ENCODE peak calls at places on chromosomes 13 and 19, in seven cellular contexts. E, M, N, W, F, S and X are unnamed samples.

GRCh38 chr19:33132425-33132824 is 511 bp downstream of the WDR88 start:
- DNase-seq in S (no peak), N (peak; percentile 65), W (peak; percentile 68), E (no peak), F (peak; percentile 10), M (no peak), X (no peak)

GRCh38 chr19:46100344-46100743 is 24.1 kb downstream of the IGFL3 start:
- DNase-seq in F (no peak), N (no peak), W (no peak), E (no peak), S (no peak), M (no peak), X (no peak)

GRCh38 chr19:56159009-56159501 is 16.8 kb upstream of the GALP start:
- DNase-seq in F (peak; percentile 50), M (no peak), E (no peak), N (no peak), S (no peak), W (no peak), X (no peak)

GRCh38 chr19:54062643-54063042 is 1.1 kb downstream of the VSTM1 start:
- DNase-seq in W (no peak), E (no peak), S (no peak), N (no peak), M (no peak), F (peak; percentile 5), X (no peak)

GRCh38 chr13:49878682-49879081 is 57.5 kb downstream of the SPRYD7 start:
- DNase-seq in F (no peak), N (no peak), M (no peak), E (no peak), W (no peak), S (no peak), X (no peak)

GRCh38 chr13:112592647-112593046 is 4.7 kb upstream of the TUBGCP3 start:
- DNase-seq in E (no peak), S (no peak), M (no peak), W (no peak), F (no peak), N (no peak), X (no peak)

GRCh38 chr13:21823949-21824348 is 153.1 kb downstream of the FGF9 start:
- DNase-seq in E (no peak), S (no peak), W (no peak), N (no peak), M (no peak), F (no peak), X (no peak)

GRCh38 chr19:7360393-7360984 is 11.8 kb downstream of the ARHGEF18 start:
- DNase-seq in M (no peak), N (no peak), S (no peak), F (no peak), E (no peak), W (no peak), X (no peak)

GRCh38 chr13:53513199-53513598 is 484.6 kb downstream of the OLFM4 start:
- DNase-seq in W (no peak), F (no peak), N (no peak), M (no peak), S (no peak), E (no peak), X (no peak)

GRCh38 chr13:40317980-40318327 is 348.5 kb downstream of the FOXO1 start:
- DNase-seq in M (no peak), N (no peak), W (no peak), F (no peak), S (no peak), E (no peak), X (no peak)

GRCh38 chr19:33464010-33464732 is 57.4 kb downstream of the PEPD start:
- DNase-seq in N (no peak), F (no peak), W (no peak), E (no peak), S (no peak), M (no peak), X (no peak)

GRCh38 chr19:7783991-7784421 is 21.0 kb downstream of the CLEC4M start:
- DNase-seq in F (no peak), M (peak; percentile 17), W (no peak), S (no peak), E (no peak), N (no peak), X (no peak)

GRCh38 chr19:55027472-55028337 is 10.4 kb downstream of the GP6 start:
- DNase-seq in S (no peak), F (peak; percentile 61), N (no peak), W (no peak), E (peak; percentile 7), M (peak; percentile 21), X (peak; percentile 61)

GRCh38 chr13:26719356-26719945 is 41.1 kb downstream of the GPR12 start:
- DNase-seq in S (no peak), F (peak; percentile 10), M (no peak), N (no peak), E (no peak), W (no peak), X (no peak)

GRCh38 chr19:554817-555216 is 11.0 kb downstream of the GZMM start:
- DNase-seq in E (no peak), N (no peak), W (no peak), M (no peak), F (no peak), S (no peak), X (no peak)

GRCh38 chr13:112770504-112770903 is 80.7 kb downstream of the ATP11A start:
- DNase-seq in F (no peak), N (no peak), E (no peak), M (no peak), W (no peak), S (no peak), X (no peak)

GRCh38 chr19:50003810-50004419 is 21.3 kb downstream of the VRK3 start:
- DNase-seq in S (peak; percentile 44), W (no peak), N (no peak), M (no peak), E (peak; percentile 73), F (peak; percentile 51), X (no peak)

GRCh38 chr13:21039097-21039800 is 22.1 kb downstream of the LATS2 start:
- DNase-seq in N (no peak), S (no peak), F (no peak), M (no peak), E (no peak), W (peak; percentile 33), X (no peak)

GRCh38 chr13:39273953-39274352 is 235.7 kb downstream of the NHLRC3 start:
- DNase-seq in F (no peak), W (no peak), S (no peak), N (no peak), M (no peak), E (no peak), X (peak; percentile 15)

GRCh38 chr13:60759499-60759898 is 362.5 kb downstream of the TDRD3 start:
- DNase-seq in F (no peak), N (peak; percentile 31), E (no peak), W (no peak), S (no peak), M (peak; percentile 3), X (no peak)

GRCh38 chr19:55304279-55304978 is 20.6 kb downstream of the BRSK1 start:
- DNase-seq in M (peak; percentile 50), S (no peak), N (peak; percentile 74), F (peak; percentile 71), W (peak; percentile 67), E (no peak), X (peak; percentile 51)

GRCh38 chr19:309206-309565 is 18.0 kb upstream of the PLPP2 start:
- DNase-seq in W (no peak), F (no peak), N (peak; percentile 32), E (no peak), S (no peak), M (no peak), X (no peak)

GRCh38 chr19:18338471-18339001 is 1.9 kb upstream of the PGPEP1 start:
- DNase-seq in W (no peak), S (no peak), N (no peak), E (no peak), M (no peak), F (no peak), X (no peak)

GRCh38 chr19:2027361-2027760 is 11.8 kb upstream of the BTBD2 start:
- DNase-seq in M (no peak), S (no peak), N (no peak), E (no peak), W (no peak), F (no peak), X (no peak)
- TF ChIP-seq JUND in M (no peak), S (no peak), N (no peak), E (no peak), W (no peak), F (no peak), X (no peak)

GRCh38 chr19:29484876-29485275 is 40.9 kb upstream of the VSTM2B start:
- DNase-seq in E (no peak), M (no peak), S (no peak), W (peak; percentile 38), N (no peak), F (no peak), X (no peak)

GRCh38 chr19:29483641-29483920 is 42.2 kb upstream of the VSTM2B start:
- DNase-seq in M (no peak), S (no peak), F (no peak), W (no peak), N (no peak), E (no peak), X (no peak)

GRCh38 chr19:29483944-29484581 is 41.7 kb upstream of the VSTM2B start:
- DNase-seq in N (no peak), M (no peak), E (no peak), S (no peak), F (no peak), W (peak; percentile 37), X (no peak)

GRCh38 chr19:29485293-29485692 is 40.5 kb upstream of the VSTM2B start:
- DNase-seq in E (no peak), W (no peak), S (no peak), N (no peak), F (no peak), M (no peak), X (no peak)

DNA sequence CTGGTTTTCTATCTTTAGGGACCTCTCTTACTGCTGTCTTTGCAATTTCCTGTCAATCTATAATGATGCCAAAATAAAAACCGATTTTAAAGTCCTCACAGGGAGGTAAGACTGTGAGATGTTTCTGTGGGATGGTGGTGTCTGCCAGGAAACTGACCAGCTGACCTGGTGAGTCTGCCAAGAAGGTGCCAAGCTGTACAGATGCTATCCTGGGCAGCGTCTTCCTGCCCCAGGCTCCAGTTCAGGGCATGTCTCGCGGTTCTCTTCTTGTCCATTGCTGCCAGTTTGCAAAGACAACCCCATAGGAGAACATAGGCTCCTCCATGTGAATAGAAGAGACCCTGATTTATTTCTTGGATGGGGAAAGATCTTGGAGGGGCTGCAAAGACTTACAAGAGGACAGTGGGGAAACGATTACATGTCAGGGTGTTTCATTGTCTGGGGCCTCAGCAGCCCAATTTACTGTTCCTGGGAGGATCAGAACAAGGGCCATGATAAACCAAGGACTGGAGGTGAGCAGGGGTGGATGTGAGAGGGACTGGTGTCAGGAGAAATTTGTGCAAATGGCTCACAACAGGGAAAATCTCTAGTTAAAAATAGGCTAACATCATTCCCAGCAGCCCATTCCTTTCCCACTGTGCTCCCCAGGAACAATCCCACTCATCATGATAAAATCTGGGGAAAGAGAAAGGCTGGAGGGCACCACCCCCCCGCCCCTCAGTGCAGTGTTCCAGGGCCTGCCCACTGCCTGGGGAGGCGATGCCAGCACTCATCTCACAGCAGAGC is 42.7 kb upstream of the VSTM2B start:
- DNase-seq in E (no peak), N (no peak), S (no peak), F (no peak), W (no peak), M (no peak), X (no peak)
- TF ChIP-seq JUND in E (no peak), N (no peak), S (no peak), F (no peak), W (no peak), M (no peak), X (no peak)

GRCh38 chr13:37270206-37271001 is 164.9 kb upstream of the CSNK1A1L start:
- DNase-seq in N (no peak), E (no peak), M (peak; percentile 2), W (no peak), S (no peak), F (no peak), X (no peak)
- TF ChIP-seq JUND in N (no peak), E (no peak), M (no peak), W (no peak), S (no peak), F (no peak), X (no peak)

GRCh38 chr13:59621791-59622190 is 541.9 kb downstream of the DIAPH3 start:
- DNase-seq in E (no peak), W (no peak), F (no peak), S (no peak), N (no peak), M (no peak), X (no peak)
- TF ChIP-seq JUND in E (no peak), W (no peak), F (no peak), S (no peak), N (no peak), M (no peak), X (no peak)